ENCODE peak calls at places on chromosomes 7 and 10, in eight cellular contexts. J, Q, A, F, C, W, S and P are unnamed samples.

GRCh38 chr7:91353923-91354322 is 89.7 kb downstream of the FZD1 start:
- DNase-seq in A (no peak), S (no peak), W (no peak), Q (no peak), J (no peak), F (no peak), C (no peak), P (no peak)

GRCh38 chr7:1291040-1291689 is 58.5 kb downstream of the UNCX start:
- DNase-seq in J (no peak), Q (no peak), C (no peak), A (no peak), W (no peak), F (no peak), S (no peak), P (no peak)

GRCh38 chr7:373818-374705 is 84.1 kb downstream of the FOXL3 start:
- DNase-seq in W (no peak), C (peak; percentile 8), Q (no peak), F (no peak), S (peak; percentile 72), A (no peak), J (no peak), P (no peak)

GRCh38 chr7:151795168-151795754 is 81.7 kb downstream of the PRKAG2 start:
- DNase-seq in Q (no peak), A (no peak), J (no peak), C (no peak), F (no peak), W (peak; percentile 30), S (no peak), P (no peak)

GRCh38 chr10:68330852-68331454 is 911 bp upstream of the HNRNPH3 start:
- DNase-seq in C (peak; percentile 66), A (no peak), S (peak; percentile 44), J (no peak), W (peak; percentile 67), Q (no peak), F (peak; percentile 10), P (peak; percentile 36)

GRCh38 chr10:16155761-16156322 is 281.0 kb upstream of the PTER start:
- DNase-seq in F (no peak), C (no peak), J (no peak), Q (no peak), W (no peak), A (no peak), S (no peak), P (no peak)

GRCh38 chr10:94963901-94964300 is 25.4 kb downstream of the CYP2C9 start:
- DNase-seq in W (no peak), S (no peak), J (peak; percentile 30), C (no peak), Q (peak; percentile 0), F (no peak), A (no peak), P (no peak)

GRCh38 chr7:76063525-76063924 is 15.6 kb downstream of the MDH2 start:
- DNase-seq in S (peak; percentile 40), C (no peak), J (peak; percentile 37), Q (no peak), A (no peak), F (no peak), W (no peak), P (no peak)

GRCh38 chr7:105306160-105306784 is 82.4 kb downstream of the SRPK2 start:
- DNase-seq in J (peak; percentile 82), S (no peak), W (no peak), A (no peak), Q (no peak), C (no peak), F (no peak), P (no peak)

GRCh38 chr7:78134256-78134655 is 335.7 kb downstream of the PHTF2 start:
- DNase-seq in S (no peak), F (no peak), Q (no peak), C (no peak), J (peak; percentile 45), W (no peak), A (no peak), P (no peak)

GRCh38 chr7:41029072-41029492 is 673.8 kb downstream of the INHBA start:
- DNase-seq in A (no peak), J (no peak), F (no peak), C (no peak), S (no peak), W (no peak), Q (peak; percentile 48), P (no peak)

GRCh38 chr10:63388421-63389031 is 77.3 kb downstream of the JMJD1C start:
- DNase-seq in S (no peak), W (no peak), J (no peak), A (no peak), Q (no peak), C (no peak), F (no peak), P (no peak)

GRCh38 chr7:128932862-128933821 is 4.6 kb upstream of the IRF5 start:
- DNase-seq in S (no peak), F (peak; percentile 20), A (no peak), Q (no peak), W (peak; percentile 12), J (no peak), C (no peak), P (no peak)

GRCh38 chr10:11242443-11243386 is 225.0 kb downstream of the CELF2 start:
- DNase-seq in S (no peak), F (no peak), C (no peak), A (no peak), Q (no peak), W (no peak), J (peak; percentile 37), P (no peak)

GRCh38 chr10:98619446-98619845 is 172.7 kb upstream of the HPS1 start:
- DNase-seq in A (no peak), C (no peak), F (no peak), W (no peak), Q (no peak), J (no peak), S (no peak), P (no peak)

GRCh38 chr10:122068844-122069243 is 79.9 kb downstream of the TACC2 start:
- DNase-seq in F (no peak), J (no peak), C (no peak), Q (no peak), A (no peak), W (no peak), S (no peak), P (no peak)

GRCh38 chr7:40709077-40709964 is 574.5 kb downstream of the SUGCT start:
- DNase-seq in S (no peak), C (no peak), F (no peak), J (no peak), Q (no peak), W (no peak), A (no peak), P (no peak)

GRCh38 chr7:140238778-140239652 is 62.2 kb upstream of the KDM7A start:
- DNase-seq in S (no peak), Q (no peak), A (no peak), J (peak; percentile 96), C (no peak), F (no peak), W (no peak), P (no peak)

GRCh38 chr10:112985701-112986510 is 35.9 kb downstream of the TCF7L2 start:
- DNase-seq in F (no peak), Q (no peak), W (no peak), C (peak; percentile 32), S (no peak), J (no peak), A (no peak), P (no peak)

GRCh38 chr10:72015868-72016267 is 51.7 kb downstream of the CHST3 start:
- DNase-seq in Q (no peak), F (no peak), C (no peak), W (no peak), S (no peak), J (no peak), A (no peak), P (no peak)

GRCh38 chr10:13271552-13272163 is 28.2 kb downstream of the PHYH start:
- DNase-seq in A (no peak), S (no peak), Q (no peak), W (no peak), F (peak; percentile 21), J (no peak), C (peak; percentile 22), P (no peak)

GRCh38 chr7:55130079-55130476 is 111.3 kb downstream of the EGFR start:
- DNase-seq in W (no peak), C (peak; percentile 34), S (no peak), J (peak; percentile 44), F (no peak), A (no peak), Q (no peak), P (no peak)

GRCh38 chr7:1811850-1812692 is 142.0 kb downstream of the ELFN1 start:
- DNase-seq in S (peak; percentile 23), Q (no peak), F (no peak), A (no peak), W (no peak), J (peak; percentile 57), C (no peak), P (no peak)

GRCh38 chr7:136009488-136010079 is 32.4 kb upstream of the MTPN start:
- DNase-seq in F (no peak), J (peak; percentile 54), S (no peak), Q (no peak), C (no peak), A (no peak), W (no peak), P (no peak)

GRCh38 chr7:152636436-152636835 is 39.5 kb downstream of the XRCC2 start:
- DNase-seq in W (no peak), Q (no peak), J (no peak), A (no peak), S (no peak), C (no peak), F (no peak), P (no peak)

GRCh38 chr7:147681530-147681929 is 909.0 kb upstream of the C7orf33 start:
- DNase-seq in W (no peak), C (no peak), F (no peak), Q (no peak), J (no peak), S (no peak), A (no peak), P (no peak)

GRCh38 chr7:122306320-122307227 is 2.0 kb upstream of the FEZF1 start:
- DNase-seq in J (no peak), A (no peak), Q (no peak), C (no peak), W (no peak), S (no peak), F (no peak), P (no peak)

GRCh38 chr7:130937016-130937415 is 203.0 kb upstream of the KLF14 start:
- DNase-seq in F (no peak), S (no peak), W (no peak), J (no peak), Q (no peak), C (no peak), A (no peak), P (no peak)

GRCh38 chr7:144820557-144820956 is 15.3 kb downstream of the TPK1 start:
- DNase-seq in A (no peak), Q (no peak), J (no peak), W (no peak), F (no peak), S (no peak), C (no peak), P (no peak)

GRCh38 chr10:28327494-28327886 is 24.6 kb upstream of the MPP7 start:
- DNase-seq in J (no peak), Q (no peak), A (no peak), C (no peak), W (no peak), S (no peak), F (no peak), P (no peak)

GRCh38 chr7:46775776-46776175 is 806.1 kb downstream of the TNS3 start:
- DNase-seq in A (no peak), J (no peak), S (no peak), W (no peak), C (no peak), Q (peak; percentile 59), F (no peak), P (no peak)

GRCh38 chr10:22997102-22997501 is 69.2 kb downstream of the ARMC3 start:
- DNase-seq in A (no peak), F (no peak), S (no peak), W (no peak), J (no peak), C (no peak), Q (no peak), P (no peak)

GRCh38 chr7:2082357-2083038 is 150.2 kb downstream of the MAD1L1 start:
- DNase-seq in Q (peak; percentile 60), A (no peak), C (peak; percentile 58), S (peak; percentile 24), J (no peak), W (no peak), F (no peak), P (no peak)

GRCh38 chr7:7569615-7570014 is 2.9 kb downstream of the MIOS start:
- DNase-seq in J (no peak), C (no peak), A (no peak), W (no peak), S (no peak), Q (no peak), F (no peak), P (no peak)